ENCODE peak calls at places on chromosomes 11 and 22, in nine cellular contexts. X is heart left ventricle, M is GM03348, I is DMS153, Q is GM04504, K is adipocyte, B is activated T-cell treated with anti-CD3 and anti-CD28 coated beads for 1 hour, Z is SHP77, P is NCI-H2081. V is an unnamed sample.

GRCh38 chr11:47464479-47464878 is 15.5 kb upstream of the RAPSN start:
- DNase-seq in X (no peak), M (no peak), I (peak; percentile 99), Q (no peak), K (no peak), B (no peak), Z (no peak), P (peak; percentile 55), V (no peak)

GRCh38 chr22:44289429-44290171 is 23.2 kb downstream of the SHISAL1 start:
- DNase-seq in X (no peak), M (peak; percentile 62), I (no peak), Q (peak; percentile 57), K (no peak), B (no peak), Z (no peak), P (no peak), V (peak; percentile 35)

GRCh38 chr22:18133452-18133851 is 16.5 kb upstream of the USP18 start:
- DNase-seq in X (no peak), M (peak; percentile 62), I (no peak), Q (no peak), K (peak; percentile 60), B (no peak), Z (no peak), P (no peak), V (no peak)

GRCh38 chr11:47143322-47143721 is 33.4 kb downstream of the ARFGAP2 start:
- DNase-seq in X (peak; percentile 52), M (peak; percentile 83), I (peak; percentile 90), Q (peak; percentile 91), K (peak; percentile 86), B (no peak), Z (peak; percentile 90), P (peak; percentile 12), V (peak; percentile 76)

GRCh38 chr11:7672960-7673723 is at the start of gene CYB5R2:
- DNase-seq in X (peak; percentile 79), M (peak; percentile 76), I (no peak), Q (no peak), K (peak; percentile 46), B (no peak), Z (no peak), P (no peak), V (no peak)

GRCh38 chr11:45339754-45340519 is 53.8 kb upstream of the SYT13 start:
- DNase-seq in X (peak; percentile 96), M (peak; percentile 96), I (peak; percentile 86), Q (peak; percentile 48), K (peak; percentile 92), B (peak; percentile 88), Z (peak; percentile 96), P (peak; percentile 88), V (peak; percentile 38)

GRCh38 chr11:17145972-17146371 is 61.8 kb downstream of the PIK3C2A start:
- DNase-seq in X (no peak), M (no peak), I (no peak), Q (no peak), K (peak; percentile 22), B (no peak), Z (no peak), P (no peak), V (no peak)

GRCh38 chr11:6200975-6201374 is 2.0 kb downstream of the OR52W1 start:
- DNase-seq in X (peak; percentile 63), M (no peak), I (no peak), Q (no peak), K (no peak), B (no peak), Z (no peak), P (no peak), V (no peak)

GRCh38 chr11:105862736-105863367 is 159.2 kb downstream of the MSANTD4 start:
- DNase-seq in X (no peak), M (peak; percentile 65), I (peak; percentile 62), Q (peak; percentile 25), K (peak; percentile 86), B (no peak), Z (peak; percentile 62), P (peak; percentile 42), V (peak; percentile 10)

GRCh38 chr11:64209563-64209843 is 3.0 kb downstream of the FERMT3 start:
- DNase-seq in X (no peak), M (no peak), I (no peak), Q (no peak), K (no peak), B (no peak), Z (no peak), P (no peak), V (no peak)

GRCh38 chr11:66428933-66429332 is 8.1 kb downstream of the NPAS4 start:
- DNase-seq in X (no peak), M (no peak), I (no peak), Q (no peak), K (no peak), B (no peak), Z (no peak), P (no peak), V (no peak)

GRCh38 chr22:45418770-45419138 is 5.3 kb downstream of the RIBC2 start:
- DNase-seq in X (no peak), M (no peak), I (no peak), Q (no peak), K (no peak), B (no peak), Z (no peak), P (no peak), V (no peak)

GRCh38 chr11:662689-663274 is 25.7 kb downstream of the DRD4 start:
- DNase-seq in X (peak; percentile 63), M (peak; percentile 87), I (peak; percentile 2), Q (no peak), K (peak; percentile 60), B (peak; percentile 22), Z (no peak), P (no peak), V (no peak)

GRCh38 chr22:30602049-30602448 is 4.9 kb upstream of the TCN2 start:
- DNase-seq in X (no peak), M (no peak), I (no peak), Q (no peak), K (peak; percentile 18), B (no peak), Z (peak; percentile 31), P (no peak), V (no peak)

GRCh38 chr11:80779907-80780615 is 1339.2 kb upstream of the TENM4 start:
- DNase-seq in X (no peak), M (no peak), I (no peak), Q (no peak), K (no peak), B (no peak), Z (no peak), P (no peak), V (no peak)